ENCODE peak calls at places on chromosomes 11 and 22, in ten cellular contexts. J is D341Med; Q is NCI-H2081; P is fibroblast of mammary gland; O is activated B cell treated with CpG ODN at 0.5 μM for 24 hours; M is GM12865; Z is H54; R is stomach; L is NCI-H510A; U is stimulated activated CD4-positive, alpha-beta T cell treated with anti-CD3 and anti-CD28 coated beads, Interleukin-4, amount 100 ng/mL, for 4 hours. N is an unnamed sample.

GRCh38 chr11:45173064-45173463 is 26.6 kb downstream of the PRDM11 start:
- DNase-seq in P (no peak), Q (no peak), Z (no peak), R (no peak), O (no peak), L (no peak), U (no peak), M (no peak), J (no peak), N (no peak)

GRCh38 chr11:1238767-1239595 is 16.1 kb downstream of the MUC5B start:
- DNase-seq in J (no peak), R (peak), Z (no peak), P (no peak), O (no peak), U (no peak), Q (no peak), M (no peak), L (no peak), N (no peak)

GRCh38 chr11:126162286-126163030 is 49.0 kb downstream of the RPUSD4 start:
- DNase-seq in R (no peak), U (no peak), Q (no peak), M (no peak), P (no peak), L (peak), O (no peak), J (no peak), Z (no peak), N (no peak)

GRCh38 chr11:66045177-66045639 is 3.8 kb downstream of the GAL3ST3 start:
- DNase-seq in O (peak), R (peak), Z (peak), Q (peak), L (peak), P (peak), J (peak), M (peak), U (peak), N (peak)

GRCh38 chr11:59102259-59102765 is 4.7 kb upstream of the FAM111B start:
- DNase-seq in Z (no peak), O (peak), U (peak), J (no peak), L (no peak), R (peak), Q (peak), P (peak), M (peak), N (peak)

GRCh38 chr11:7605544-7605943 is 67.8 kb downstream of the CYB5R2 start:
- DNase-seq in R (peak), Z (no peak), P (no peak), J (no peak), U (no peak), Q (no peak), L (no peak), M (no peak), O (no peak), N (peak)

GRCh38 chr22:23403152-23403719 is 176.9 kb downstream of the IGLL1 start:
- DNase-seq in Q (no peak), M (no peak), J (peak), O (no peak), L (no peak), R (no peak), Z (no peak), U (no peak), P (no peak), N (no peak)

GRCh38 chr22:35071784-35072183 is 5.8 kb downstream of the ISX start:
- DNase-seq in Q (no peak), M (no peak), R (no peak), U (no peak), P (no peak), L (no peak), Z (no peak), O (no peak), J (no peak), N (no peak)

GRCh38 chr22:17922925-17923898 is 101.1 kb downstream of the MICAL3 start:
- DNase-seq in L (no peak), J (no peak), Q (no peak), Z (peak), O (no peak), U (no peak), M (no peak), P (peak), R (no peak), N (peak)